ENCODE peak calls at places on chromosomes 7 and 10, in ten cellular contexts. J, I, L, M, P, F, Y, E, N and A are unnamed samples.

GRCh38 chr7:92621026-92621540 is 30.9 kb upstream of the FAM133B start:
- DNase-seq in J (peak), I (no peak), L (peak), M (no peak), P (peak), F (peak), Y (peak), E (peak), N (peak), A (no peak)

GRCh38 chr7:33050425-33051318 is 11.9 kb downstream of the NT5C3A start:
- DNase-seq in J (no peak), I (no peak), L (peak), M (no peak), P (no peak), F (no peak), Y (peak), E (no peak), N (no peak), A (no peak)

GRCh38 chr7:43482679-43483252 is 100.1 kb upstream of the STK17A start:
- DNase-seq in J (no peak), I (no peak), L (no peak), M (no peak), P (no peak), F (no peak), Y (no peak), E (no peak), N (no peak), A (no peak)

GRCh38 chr10:22317771-22318565 is 1.8 kb downstream of the COMMD3 start:
- DNase-seq in J (no peak), I (no peak), L (no peak), M (no peak), P (no peak), F (no peak), Y (no peak), E (no peak), N (no peak), A (no peak)

GRCh38 chr10:61465807-61466425 is 12.7 kb upstream of the TMEM26 start:
- DNase-seq in J (no peak), I (no peak), L (no peak), M (no peak), P (no peak), F (no peak), Y (no peak), E (no peak), N (no peak), A (no peak)

GRCh38 chr7:68964060-68964459 is 634.2 kb upstream of the AUTS2 start:
- DNase-seq in J (no peak), I (no peak), L (no peak), M (no peak), P (peak), F (no peak), Y (no peak), E (no peak), N (no peak), A (no peak)

GRCh38 chr7:68729361-68729760 is 868.9 kb upstream of the AUTS2 start:
- DNase-seq in J (no peak), I (no peak), L (no peak), M (no peak), P (no peak), F (no peak), Y (no peak), E (no peak), N (no peak), A (no peak)

GRCh38 chr7:43511029-43511428 is 71.9 kb upstream of the STK17A start:
- DNase-seq in J (no peak), I (no peak), L (no peak), M (no peak), P (no peak), F (no peak), Y (no peak), E (no peak), N (no peak), A (no peak)

GRCh38 chr7:8389898-8390642 is 43.3 kb upstream of the NXPH1 start:
- DNase-seq in J (peak), I (no peak), L (peak), M (peak), P (no peak), F (peak), Y (no peak), E (no peak), N (no peak), A (no peak)

DNA sequence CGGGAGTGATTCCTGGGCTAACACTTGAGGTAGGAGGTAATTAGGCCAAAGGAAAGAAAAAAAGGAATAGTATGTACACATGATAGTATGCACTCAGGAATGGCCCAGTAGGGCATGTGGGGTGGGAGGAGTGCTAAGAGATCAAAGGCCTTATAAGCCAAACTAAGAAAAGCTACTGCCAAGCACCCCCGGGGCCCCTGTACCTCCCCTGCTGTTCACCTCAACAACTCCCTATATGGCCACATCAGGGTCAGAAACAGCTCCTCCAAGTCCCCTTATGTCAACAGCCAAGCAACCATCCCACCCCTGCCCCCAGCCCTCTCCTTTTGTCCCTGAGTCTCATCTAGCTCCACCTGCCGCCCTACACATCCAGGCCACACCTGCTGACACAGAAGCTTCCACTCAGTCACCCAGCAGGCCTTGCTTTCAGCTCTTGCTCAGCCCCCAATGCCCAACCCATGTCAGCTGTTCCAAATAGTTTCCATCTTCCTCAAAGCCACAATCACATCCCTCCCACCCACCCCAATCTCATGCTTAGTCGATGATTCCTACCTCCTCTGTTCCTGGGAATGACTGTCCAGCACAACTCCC is 80.2 kb downstream of the SORBS1 start:
- DNase-seq in J (no peak), I (peak), L (peak), M (no peak), P (peak), F (no peak), Y (no peak), E (no peak), N (no peak), A (no peak)
- H3K27ac ChIP-seq in J (no peak), I (peak), L (no peak), M (peak), P (no peak), F (no peak), Y (peak), E (peak), N (no peak), A (peak)

GRCh38 chr7:142697270-142697669 is 52.0 kb upstream of the PRSS1 start:
- DNase-seq in J (no peak), I (no peak), L (no peak), M (no peak), P (no peak), F (no peak), Y (no peak), E (no peak), N (no peak), A (no peak)
- H3K27ac ChIP-seq in J (no peak), I (no peak), L (no peak), M (no peak), P (no peak), F (no peak), Y (peak), E (no peak), N (no peak), A (no peak)

GRCh38 chr10:92242910-92243671 is 47.8 kb downstream of the CPEB3 start:
- DNase-seq in J (peak), I (peak), L (peak), M (peak), P (peak), F (peak), Y (peak), E (peak), N (peak), A (peak)
- H3K27ac ChIP-seq in J (peak), I (peak), L (peak), M (peak), P (no peak), F (no peak), Y (peak), E (peak), N (no peak), A (no peak)

DNA sequence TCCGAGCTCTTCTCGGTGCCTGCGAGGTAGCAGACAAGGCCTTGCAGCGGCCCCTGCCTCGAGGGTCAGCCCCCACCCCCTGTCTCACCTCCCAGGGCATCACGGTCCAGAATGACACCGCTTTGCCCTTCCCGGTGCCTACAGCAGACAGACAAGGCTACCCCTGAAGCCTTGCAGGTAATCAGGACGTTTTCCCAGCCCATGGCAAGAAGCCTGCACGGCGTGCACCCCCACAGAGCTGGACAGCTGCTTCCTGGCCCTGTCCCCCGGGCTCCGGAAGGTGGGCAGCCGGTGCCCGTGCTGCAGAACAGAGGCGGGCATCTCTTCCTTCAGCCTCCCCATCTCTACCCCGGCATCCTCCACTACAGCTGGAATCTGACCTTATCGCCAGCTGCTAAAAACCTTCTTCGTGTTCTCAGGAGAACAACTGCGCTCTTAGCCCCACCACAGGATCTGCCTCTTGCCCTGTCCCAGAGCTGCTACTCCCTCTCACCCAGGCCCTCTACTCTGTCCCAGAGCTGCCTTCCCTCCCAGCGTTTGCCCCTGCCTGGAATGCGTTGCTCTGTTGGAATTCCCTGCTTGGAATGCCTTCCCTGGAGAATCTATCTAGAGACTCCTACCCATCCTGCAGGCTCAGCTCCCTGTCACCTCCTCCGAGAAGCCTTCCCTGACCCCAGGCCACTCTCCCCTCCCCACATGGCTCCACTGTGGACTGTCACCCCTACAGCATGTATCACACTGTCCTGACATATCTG is 4.7 kb downstream of the MYL10 start:
- DNase-seq in J (no peak), I (no peak), L (no peak), M (no peak), P (no peak), F (no peak), Y (no peak), E (no peak), N (no peak), A (no peak)
- H3K27ac ChIP-seq in J (no peak), I (no peak), L (no peak), M (no peak), P (no peak), F (no peak), Y (no peak), E (no peak), N (no peak), A (no peak)

GRCh38 chr7:118185163-118185860 is 1.3 kb downstream of the LSM8 start:
- DNase-seq in J (no peak), I (no peak), L (no peak), M (no peak), P (peak), F (no peak), Y (no peak), E (no peak), N (no peak), A (no peak)
- H3K27ac ChIP-seq in J (no peak), I (peak), L (peak), M (no peak), P (peak), F (no peak), Y (no peak), E (no peak), N (no peak), A (no peak)